ENCODE peak calls at places on chromosomes 3 and 15, in four cellular contexts. V is body of pancreas, C is ovary, I is heart left ventricle. X is an unnamed sample.

GRCh38 chr3:86937306-86937791 is 53.6 kb downstream of the VGLL3 start:
- DNase-seq in V (peak; percentile 21), C (no peak), I (peak; percentile 40), X (peak; percentile 24)

GRCh38 chr3:56915969-56916586 is 114.3 kb upstream of the ARHGEF3 start:
- DNase-seq in V (peak; percentile 20), C (no peak), I (peak; percentile 62), X (peak; percentile 51)

GRCh38 chr3:101926594-101927105 is 77.3 kb downstream of the NFKBIZ start:
- DNase-seq in V (no peak), C (no peak), I (no peak), X (no peak)

GRCh38 chr3:78871048-78871447 is 896.8 kb downstream of the ROBO1 start:
- DNase-seq in V (no peak), C (no peak), I (no peak), X (no peak)

GRCh38 chr3:154981201-154981600 is 98.9 kb upstream of the MME start:
- DNase-seq in V (no peak), C (no peak), I (no peak), X (no peak)

GRCh38 chr3:134029734-134030381 is at the start of gene SLCO2A1:
- DNase-seq in V (peak; percentile 38), C (peak; percentile 34), I (peak; percentile 51), X (peak; percentile 28)

GRCh38 chr3:108125550-108126071 is 34.8 kb upstream of the CD47 start:
- DNase-seq in V (no peak), C (no peak), I (no peak), X (no peak)

GRCh38 chr15:38563723-38564519 is 693 bp downstream of the RASGRP1 start:
- DNase-seq in V (peak; percentile 72), C (peak; percentile 56), I (peak; percentile 58), X (no peak)

GRCh38 chr15:68420186-68420684 is 11.7 kb downstream of the ITGA11 start:
- DNase-seq in V (no peak), C (no peak), I (no peak), X (peak; percentile 46)

GRCh38 chr3:107235923-107236315 is 141.3 kb upstream of the CCDC54 start:
- DNase-seq in V (peak; percentile 46), C (no peak), I (peak; percentile 31), X (peak; percentile 64)

GRCh38 chr3:186339180-186339912 is 22.7 kb downstream of the DGKG start:
- DNase-seq in V (no peak), C (no peak), I (no peak), X (no peak)

GRCh38 chr3:13851997-13852637 is 27.8 kb downstream of the WNT7A start:
- DNase-seq in V (no peak), C (no peak), I (no peak), X (no peak)

GRCh38 chr3:170078620-170079281 is 41.0 kb downstream of the GPR160 start:
- DNase-seq in V (no peak), C (no peak), I (no peak), X (no peak)

GRCh38 chr3:171491412-171491811 is 31.2 kb upstream of the TNIK start:
- DNase-seq in V (no peak), C (no peak), I (no peak), X (no peak)

GRCh38 chr15:99986297-99987118 is 253.3 kb upstream of the LYSMD4 start:
- DNase-seq in V (no peak), C (no peak), I (no peak), X (no peak)

GRCh38 chr3:71397046-71397445 is 186.5 kb downstream of the FOXP1 start:
- DNase-seq in V (peak; percentile 21), C (no peak), I (no peak), X (no peak)

GRCh38 chr3:16885948-16886683 is 1.4 kb downstream of the PLCL2 start:
- DNase-seq in V (no peak), C (no peak), I (no peak), X (no peak)

GRCh38 chr3:52874869-52875588 is 22.3 kb downstream of the STIMATE start:
- DNase-seq in V (no peak), C (no peak), I (no peak), X (no peak)

GRCh38 chr15:34847598-34847997 is 52.2 kb upstream of the ACTC1 start:
- DNase-seq in V (no peak), C (no peak), I (no peak), X (no peak)

GRCh38 chr3:141294300-141294699 is 62.7 kb downstream of the PXYLP1 start:
- DNase-seq in V (no peak), C (no peak), I (no peak), X (no peak)

GRCh38 chr3:11118181-11118682 is 36.1 kb upstream of the HRH1 start:
- DNase-seq in V (no peak), C (no peak), I (no peak), X (no peak)

GRCh38 chr3:183114779-183115178 is 15.5 kb upstream of the MCCC1 start:
- DNase-seq in V (no peak), C (no peak), I (no peak), X (no peak)

GRCh38 chr3:46132565-46132964 is 75.5 kb downstream of the CCR1 start:
- DNase-seq in V (no peak), C (no peak), I (no peak), X (no peak)

GRCh38 chr15:92810418-92811138 is 89.5 kb upstream of the CHD2 start:
- DNase-seq in V (peak; percentile 84), C (peak; percentile 69), I (peak; percentile 75), X (peak; percentile 60)

GRCh38 chr15:74387141-74387541 is 19.7 kb upstream of the CYP11A1 start:
- DNase-seq in V (no peak), C (no peak), I (no peak), X (no peak)

GRCh38 chr3:129026728-129027543 is 25.8 kb downstream of the EFCC1 start:
- DNase-seq in V (peak; percentile 93), C (peak; percentile 86), I (peak; percentile 94), X (peak; percentile 85)
- TF ChIP-seq POLR2A in V (peak; percentile 54), C (no peak), I (no peak), X (peak; percentile 66)

GRCh38 chr15:53197426-53197839 is 407.3 kb upstream of the ONECUT1 start:
- DNase-seq in V (peak; percentile 81), C (peak; percentile 24), I (peak; percentile 29), X (no peak)
- TF ChIP-seq CTCF in V (peak; percentile 94), C (no peak), I (peak; percentile 67), X (peak; percentile 45)

DNA sequence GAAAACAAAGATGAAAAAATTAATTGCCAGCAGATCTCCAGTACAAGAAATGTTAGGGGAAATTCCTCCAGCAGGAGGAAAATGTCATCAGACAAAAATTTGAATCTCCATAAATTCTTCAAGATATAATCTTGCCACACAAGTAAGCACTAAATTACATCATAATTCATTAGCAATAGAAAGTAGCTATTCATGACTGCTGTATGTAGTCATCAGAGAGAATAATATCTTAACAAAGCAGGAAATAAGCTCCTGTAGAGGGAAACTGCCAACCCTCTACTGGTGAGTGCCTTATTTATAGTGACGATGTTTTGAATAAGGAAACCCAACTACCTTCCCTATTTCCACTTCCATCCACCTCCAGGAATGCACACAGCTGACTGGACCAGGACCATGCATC is 15.8 kb upstream of the SLC27A2 start:
- DNase-seq in V (no peak), C (no peak), I (no peak), X (no peak)
- H3K4me3 ChIP-seq in V (no peak overlapping the region), C (no peak overlapping the region), I (no peak overlapping the region), X (no peak overlapping the region)

DNA sequence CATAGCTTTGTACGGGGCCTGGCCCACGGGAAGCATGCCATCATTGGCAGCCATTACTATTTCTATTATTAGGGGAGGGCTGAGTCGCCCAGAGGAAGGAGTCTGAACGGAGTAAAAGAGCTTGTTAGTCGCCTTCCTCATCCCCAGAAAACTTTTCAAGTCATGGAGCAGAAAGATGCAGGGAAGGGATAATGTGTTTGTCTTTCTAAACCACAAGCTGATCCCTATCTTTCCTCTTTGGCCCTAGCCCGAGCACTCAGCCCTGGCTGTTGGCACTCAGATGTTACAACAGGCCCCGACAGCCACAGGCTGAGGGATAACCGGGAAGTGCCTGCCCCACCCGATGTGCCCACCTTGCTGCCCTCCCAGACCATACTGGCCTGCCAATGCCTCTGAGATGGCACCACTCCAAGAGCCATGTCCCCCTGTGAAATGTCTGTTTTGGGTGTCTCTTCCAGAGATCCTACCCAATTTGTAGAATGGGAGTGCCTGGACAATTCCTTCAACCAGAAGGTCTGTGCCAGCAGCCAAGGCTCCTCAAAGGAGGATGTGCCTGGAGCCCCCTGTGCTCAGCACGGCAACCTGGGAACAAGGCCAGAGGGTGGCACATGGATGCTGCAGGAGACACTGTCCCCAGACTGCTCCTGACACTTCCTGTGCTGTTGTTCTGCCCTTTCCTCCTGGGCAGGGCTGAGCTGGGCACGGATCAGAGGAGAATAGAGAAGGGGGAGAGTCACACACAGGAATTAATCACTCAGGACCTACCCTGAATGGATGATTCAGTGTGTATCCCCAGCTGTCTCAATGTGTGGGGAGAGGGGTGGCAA is 10.8 kb downstream of the PAK6 start:
- DNase-seq in V (no peak), C (no peak), I (no peak), X (no peak)
- TF ChIP-seq POLR2A in V (no peak), C (no peak), I (no peak), X (no peak)

GRCh38 chr15:95025924-95026728 is 794.8 kb downstream of the MCTP2 start:
- DNase-seq in V (no peak), C (peak; percentile 24), I (no peak), X (peak; percentile 40)
- TF ChIP-seq CTCF in V (no peak), C (no peak), I (peak; percentile 40), X (peak; percentile 14)

GRCh38 chr3:138936763-138937689 is 9.9 kb downstream of the FOXL2 start:
- DNase-seq in V (peak; percentile 24), C (peak; percentile 79), I (no peak), X (no peak)
- H3K4me3 ChIP-seq in V (no peak overlapping the region), C (no peak overlapping the region), I (peak overlapping the region; percentile 41), X (no peak overlapping the region)

X was measured in uterus.